ENCODE peak calls at places on chromosomes 1 and 21, in four cellular contexts. E is K562, A is IMR-90, N is GM12878. V is an unnamed sample.

GRCh38 chr1:44941424-44942324 is 44.7 kb downstream of the EIF2B3 start:
- DNase-seq in E (no peak), N (no peak), A (no peak), V (peak; percentile 59)

GRCh38 chr1:66559517-66559916 is 25.6 kb downstream of the SGIP1 start:
- DNase-seq in E (no peak), A (no peak), N (no peak), V (no peak)

GRCh38 chr1:199123615-199124014 is 484.8 kb downstream of the PTPRC start:
- DNase-seq in N (no peak), E (no peak), A (peak; percentile 85), V (no peak)

GRCh38 chr1:38121231-38121680 is 74.7 kb upstream of the POU3F1 start:
- DNase-seq in N (no peak), A (no peak), E (no peak), V (no peak)

GRCh38 chr1:4786061-4786460 is 131.7 kb downstream of the AJAP1 start:
- DNase-seq in N (no peak), A (no peak), E (no peak), V (no peak)

GRCh38 chr1:171931752-171932151 is 90.5 kb downstream of the DNM3 start:
- DNase-seq in A (no peak), N (no peak), E (no peak), V (no peak)

GRCh38 chr1:79151006-79151796 is 144.7 kb upstream of the ADGRL4 start:
- DNase-seq in N (no peak), A (peak; percentile 32), E (no peak), V (peak; percentile 28)

GRCh38 chr1:231931846-231932454 is 305.4 kb downstream of the DISC1 start:
- DNase-seq in E (peak; percentile 64), A (no peak), N (no peak), V (no peak)

GRCh38 chr1:110879758-110880606 is 7.0 kb downstream of the CD53 start:
- DNase-seq in A (no peak), E (peak; percentile 95), N (peak; percentile 65), V (no peak)

GRCh38 chr21:42237577-42237976 is 18.6 kb downstream of the ABCG1 start:
- DNase-seq in E (no peak), N (no peak), A (no peak), V (no peak)

GRCh38 chr1:94119796-94120590 is 955 bp downstream of the ABCA4 start:
- DNase-seq in N (no peak), E (no peak), A (peak; percentile 23), V (no peak)

GRCh38 chr1:3597599-3597964 is 13.7 kb downstream of the MEGF6 start:
- DNase-seq in N (no peak), E (no peak), A (no peak), V (no peak)

GRCh38 chr1:207362962-207363858 is 41.7 kb downstream of the CD55 start:
- DNase-seq in A (peak; percentile 86), E (peak; percentile 77), N (no peak), V (no peak)

GRCh38 chr1:85585845-85586244 is 5.3 kb downstream of the CCN1 start:
- DNase-seq in A (peak; percentile 86), N (no peak), E (no peak), V (no peak)
- TF ChIP-seq FOS in A (no peak), N (no peak), E (no peak), V (no peak)

GRCh38 chr1:239025223-239025622 is 361.1 kb upstream of the CHRM3 start:
- DNase-seq in E (no peak), N (peak; percentile 3), A (no peak), V (no peak)
- TF ChIP-seq FOS in E (no peak), N (no peak), A (no peak), V (no peak)

DNA sequence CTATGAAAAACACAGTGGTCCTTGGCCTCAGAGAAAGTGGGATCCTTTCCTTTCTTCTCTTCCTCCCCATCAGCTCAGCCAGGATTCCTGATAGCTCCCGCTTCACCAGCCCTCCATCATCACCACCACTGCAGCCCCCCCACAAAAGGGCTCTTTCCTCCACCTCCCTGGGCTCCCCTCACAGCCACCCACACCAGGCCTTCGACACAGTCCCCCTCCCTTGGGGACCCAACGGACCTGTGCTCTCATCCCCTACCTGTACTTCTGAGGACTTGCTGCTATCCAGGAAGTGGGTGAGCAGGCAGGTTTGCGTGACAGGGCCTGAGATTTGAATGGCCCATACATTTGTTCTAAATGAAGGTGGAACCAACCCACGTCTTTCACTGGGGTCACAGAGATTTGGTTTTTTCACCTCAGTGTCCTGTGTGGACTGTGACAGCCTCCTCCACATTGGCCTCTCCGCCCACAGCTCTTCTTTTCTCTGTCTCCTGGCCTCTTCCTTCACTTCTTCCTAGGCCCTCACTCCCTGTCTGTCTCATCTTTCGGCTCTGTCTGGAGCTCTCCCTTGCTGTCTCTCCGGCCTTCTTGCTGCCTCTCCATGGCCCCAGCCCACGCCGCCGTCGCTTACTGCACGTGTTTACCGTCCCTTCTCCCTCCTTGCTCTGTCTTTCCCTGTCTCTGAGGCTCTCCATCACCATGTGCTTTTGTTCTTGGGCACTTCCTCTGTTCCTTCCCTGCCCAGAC is 238.6 kb downstream of the FOXD2 start:
- DNase-seq in N (no peak), A (no peak), E (no peak), V (no peak)
- TF ChIP-seq FOS in N (no peak), A (no peak), E (no peak), V (no peak)

GRCh38 chr1:30008372-30008997 is 714.9 kb downstream of the MATN1 start:
- DNase-seq in E (no peak), A (no peak), N (no peak), V (no peak)

GRCh38 chr1:30010506-30011106 is 712.8 kb downstream of the MATN1 start:
- DNase-seq in A (no peak), N (no peak), E (no peak), V (no peak)

GRCh38 chr1:30009720-30010119 is 713.7 kb downstream of the MATN1 start:
- DNase-seq in E (no peak), N (no peak), A (no peak), V (no peak)

GRCh38 chr1:30011970-30012369 is 711.4 kb downstream of the MATN1 start:
- DNase-seq in E (no peak), N (no peak), A (no peak), V (no peak)

DNA sequence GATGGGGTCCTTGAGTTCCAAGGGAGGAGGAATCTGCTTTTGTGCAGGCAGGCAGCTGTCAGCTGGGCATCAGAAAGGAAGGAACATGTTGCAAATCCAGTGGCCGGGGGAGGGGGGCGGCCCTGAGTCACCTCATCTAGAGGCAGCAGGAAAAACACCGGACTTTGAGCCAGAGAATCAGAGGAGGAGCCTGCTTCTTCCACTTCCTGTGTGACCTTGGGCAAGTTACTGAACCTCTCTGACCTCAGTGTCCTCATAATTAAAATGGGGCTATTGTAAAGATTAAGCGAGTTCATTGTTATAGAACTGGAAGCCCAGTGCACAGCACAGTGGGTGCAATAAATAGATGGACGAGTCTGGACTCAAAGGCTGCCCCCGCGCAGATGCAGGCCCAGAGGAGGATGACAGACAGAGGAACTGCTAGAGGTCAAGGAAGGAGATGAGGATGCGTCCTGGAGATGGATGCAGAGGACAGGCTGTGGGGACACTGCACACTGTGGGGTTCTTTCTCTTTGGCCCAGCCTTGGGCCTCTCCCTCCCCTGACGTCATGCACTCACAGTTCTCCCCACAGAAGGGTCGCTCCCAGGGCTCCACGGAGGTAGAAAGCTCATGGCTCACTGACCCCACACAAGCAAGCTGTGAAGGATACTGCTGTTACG is 714.3 kb downstream of the MATN1 start:
- DNase-seq in E (no peak), A (no peak), N (no peak), V (no peak)
- TF ChIP-seq FOS in E (no peak), A (no peak), N (no peak), V (no peak)

GRCh38 chr1:99107680-99108079 is 103.0 kb upstream of the PLPPR5 start:
- DNase-seq in A (no peak), N (no peak), E (no peak), V (no peak)

GRCh38 chr1:99110140-99111041 is 105.7 kb upstream of the PLPPR5 start:
- DNase-seq in N (no peak), E (no peak), A (no peak), V (no peak)

GRCh38 chr1:99106274-99106673 is 101.6 kb upstream of the PLPPR5 start:
- DNase-seq in N (no peak), A (no peak), E (no peak), V (no peak)
- TF ChIP-seq FOS in N (no peak), A (no peak), E (no peak), V (no peak)

DNA sequence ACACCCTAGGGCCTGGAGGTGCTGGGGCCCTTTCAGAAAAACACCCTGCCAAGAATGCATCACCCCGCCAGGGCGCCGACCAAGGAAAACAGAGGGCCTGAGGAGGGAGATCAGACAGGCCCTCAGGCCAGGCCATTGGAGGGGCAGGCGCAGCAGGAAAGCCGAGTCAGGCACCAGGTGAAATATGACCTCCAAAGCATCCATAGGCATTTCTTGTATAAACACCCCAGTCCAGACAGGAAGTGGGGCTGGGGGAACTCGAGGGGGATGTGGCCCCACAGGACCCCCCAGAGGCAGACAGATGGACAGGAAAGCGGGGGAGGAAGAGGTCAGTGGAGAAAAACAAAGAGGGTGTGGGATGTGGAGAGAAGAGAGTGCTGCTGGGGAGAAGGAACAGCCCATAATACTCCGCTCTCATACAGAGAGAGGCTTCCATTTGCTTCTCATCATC is 18.2 kb downstream of the TRIM62 start:
- DNase-seq in N (no peak), A (peak; percentile 90), E (no peak), V (peak; percentile 88)
- TF ChIP-seq FOS in N (no peak), A (no peak), E (no peak), V (no peak)

V was measured in endothelial cell of umbilical vein.